ENCODE peak calls at places on chromosome 18, in six cellular contexts. P is COLO829, Q is Ammon's horn, Y is uterus, H is epithelial cell of prostate, Z is substantia nigra. L is an unnamed sample.

GRCh38 chr18:13281406-13281805 is 62.8 kb downstream of the LDLRAD4 start:
- DNase-seq in Q (no peak), P (no peak), Z (no peak), H (no peak), Y (no peak), L (no peak)

GRCh38 chr18:74652392-74652988 is 54.8 kb downstream of the ZNF407 start:
- DNase-seq in Z (no peak), H (no peak), P (peak; percentile 50), Q (peak; percentile 45), Y (no peak), L (peak; percentile 83)

GRCh38 chr18:12017079-12017478 is 35.8 kb downstream of the IMPA2 start:
- DNase-seq in Y (no peak), P (no peak), Z (no peak), Q (no peak), H (no peak), L (no peak)

GRCh38 chr18:5238371-5238758 is 41.3 kb upstream of the AKAIN1 start:
- DNase-seq in Q (no peak), P (no peak), H (no peak), Z (peak; percentile 32), Y (peak; percentile 29), L (peak; percentile 50)

GRCh38 chr18:28594034-28594433 is 417.1 kb upstream of the CDH2 start:
- DNase-seq in P (peak; percentile 65), H (peak; percentile 52), Q (no peak), Z (no peak), Y (no peak), L (no peak)

GRCh38 chr18:10487161-10487560 is 32.7 kb downstream of the APCDD1 start:
- DNase-seq in Z (no peak), H (no peak), P (no peak), Q (no peak), Y (no peak), L (no peak)

GRCh38 chr18:76518543-76519155 is 23.6 kb upstream of the ZNF516 start:
- DNase-seq in P (no peak), H (no peak), Q (peak; percentile 53), Y (peak; percentile 71), Z (no peak), L (peak; percentile 17)

GRCh38 chr18:60120231-60120630 is 220.4 kb downstream of the PMAIP1 start:
- DNase-seq in Q (no peak), Y (no peak), H (no peak), P (no peak), Z (no peak), L (no peak)

GRCh38 chr18:623760-624620 is 27.2 kb downstream of the CLUL1 start:
- DNase-seq in H (no peak), P (no peak), Z (peak; percentile 46), Y (peak; percentile 56), Q (peak; percentile 90), L (peak; percentile 89)

L was measured in dermis blood vessel endothelial cell.